ENCODE peak calls at places on chromosome 13, in seven cellular contexts. U is HCT116, V is SK-N-SH, T is K562, E is H1, I is HepG2, J is GM12878. G is an unnamed sample.

GRCh38 chr13:28744091-28744536 is 25.3 kb upstream of the SLC46A3 start:
- DNase-seq in T (no peak), J (no peak), I (no peak), U (no peak), V (no peak), E (peak), G (no peak)

GRCh38 chr13:91397595-91397994 is 826 bp upstream of the GPC5 start:
- DNase-seq in T (no peak), E (no peak), U (no peak), J (no peak), V (no peak), I (no peak), G (no peak)

GRCh38 chr13:100196380-100196779 is 107.5 kb downstream of the PCCA start:
- DNase-seq in U (no peak), E (no peak), J (no peak), I (no peak), V (no peak), T (no peak), G (no peak)

GRCh38 chr13:22077205-22077683 is 406.4 kb downstream of the FGF9 start:
- DNase-seq in I (no peak), U (no peak), E (no peak), J (no peak), V (no peak), T (no peak), G (no peak)

GRCh38 chr13:99280166-99280565 is 22.0 kb upstream of the GPR18 start:
- DNase-seq in J (no peak), I (no peak), T (no peak), U (no peak), V (no peak), E (no peak), G (no peak)

GRCh38 chr13:31987535-31988170 is 43.9 kb upstream of the FRY start:
- DNase-seq in I (no peak), T (no peak), V (no peak), E (no peak), J (no peak), U (no peak), G (no peak)

GRCh38 chr13:113364371-113364932 is 522 bp upstream of the GRTP1 start:
- DNase-seq in T (no peak), V (no peak), J (no peak), U (no peak), E (no peak), I (no peak), G (no peak)

GRCh38 chr13:90068658-90069057 is 1278.8 kb upstream of the MIR17HG start:
- DNase-seq in I (no peak), E (no peak), J (no peak), V (no peak), U (no peak), T (no peak), G (no peak)

GRCh38 chr13:76884167-76884566 is 2.0 kb downstream of the KCTD12 start:
- DNase-seq in U (no peak), J (no peak), E (no peak), I (no peak), T (no peak), V (no peak), G (no peak)

GRCh38 chr13:32175307-32175706 is 139.9 kb downstream of the ZAR1L start:
- DNase-seq in E (no peak), I (no peak), J (no peak), U (no peak), T (peak), V (no peak), G (no peak)

GRCh38 chr13:31427151-31427867 is 227.5 kb downstream of the B3GLCT start:
- DNase-seq in T (no peak), U (no peak), V (no peak), E (no peak), I (no peak), J (no peak), G (no peak)

GRCh38 chr13:95367309-95367843 is 66.1 kb upstream of the ABCC4 start:
- DNase-seq in V (peak), J (no peak), T (no peak), I (no peak), U (no peak), E (no peak), G (no peak)

GRCh38 chr13:30341815-30342570 is 34.6 kb upstream of the KATNAL1 start:
- DNase-seq in U (peak), E (no peak), T (no peak), V (peak), I (no peak), J (no peak), G (no peak)

DNA sequence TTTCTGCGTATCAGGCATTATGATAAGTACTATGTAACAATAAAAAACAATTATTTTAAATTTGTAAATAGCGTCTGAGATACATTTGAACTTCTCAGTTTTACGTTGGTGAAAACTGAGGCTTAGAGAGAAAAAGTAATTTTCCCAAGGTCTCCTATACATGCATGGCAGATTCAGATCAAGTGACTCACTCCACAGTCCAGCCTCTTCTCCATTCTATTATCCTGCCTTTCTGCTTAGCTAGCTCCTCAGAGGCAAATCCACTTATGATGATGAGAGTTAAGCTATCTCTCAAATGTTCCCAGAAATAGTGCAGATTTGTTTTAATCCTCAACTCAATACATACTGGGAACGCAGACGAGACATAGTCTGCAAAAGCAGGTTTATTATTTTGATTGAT is 764.7 kb upstream of the SLITRK5 start:
- DNase-seq in E (no peak), U (no peak), J (no peak), I (no peak), V (no peak), T (no peak), G (no peak)
- TF ChIP-seq SIN3A in E (no peak), U (no peak), J (no peak), I (no peak), V (no peak), T (no peak), G (no peak)

GRCh38 chr13:93225610-93226009 is 997 bp upstream of the GPC6 start:
- DNase-seq in E (no peak), J (no peak), I (no peak), T (no peak), U (no peak), V (no peak), G (no peak)

GRCh38 chr13:93226065-93226622 is 463 bp upstream of the GPC6 start:
- DNase-seq in I (peak), J (no peak), E (no peak), T (no peak), U (no peak), V (peak), G (no peak)

GRCh38 chr13:93227906-93228801 is 1.5 kb downstream of the GPC6 start:
- DNase-seq in T (peak), V (peak), I (peak), J (no peak), E (peak), U (no peak), G (no peak)

GRCh38 chr13:93226623-93227279 is at the start of gene GPC6:
- DNase-seq in U (no peak), V (peak), E (no peak), T (no peak), J (no peak), I (peak), G (no peak)

GRCh38 chr13:93227280-93227905 is 786 bp downstream of the GPC6 start:
- DNase-seq in U (no peak), J (no peak), T (no peak), V (peak), I (peak), E (peak), G (no peak)
- H3K4me3 ChIP-seq in U (no peak), J (no peak), T (peak), V (peak), I (peak), E (peak), G (peak)

DNA sequence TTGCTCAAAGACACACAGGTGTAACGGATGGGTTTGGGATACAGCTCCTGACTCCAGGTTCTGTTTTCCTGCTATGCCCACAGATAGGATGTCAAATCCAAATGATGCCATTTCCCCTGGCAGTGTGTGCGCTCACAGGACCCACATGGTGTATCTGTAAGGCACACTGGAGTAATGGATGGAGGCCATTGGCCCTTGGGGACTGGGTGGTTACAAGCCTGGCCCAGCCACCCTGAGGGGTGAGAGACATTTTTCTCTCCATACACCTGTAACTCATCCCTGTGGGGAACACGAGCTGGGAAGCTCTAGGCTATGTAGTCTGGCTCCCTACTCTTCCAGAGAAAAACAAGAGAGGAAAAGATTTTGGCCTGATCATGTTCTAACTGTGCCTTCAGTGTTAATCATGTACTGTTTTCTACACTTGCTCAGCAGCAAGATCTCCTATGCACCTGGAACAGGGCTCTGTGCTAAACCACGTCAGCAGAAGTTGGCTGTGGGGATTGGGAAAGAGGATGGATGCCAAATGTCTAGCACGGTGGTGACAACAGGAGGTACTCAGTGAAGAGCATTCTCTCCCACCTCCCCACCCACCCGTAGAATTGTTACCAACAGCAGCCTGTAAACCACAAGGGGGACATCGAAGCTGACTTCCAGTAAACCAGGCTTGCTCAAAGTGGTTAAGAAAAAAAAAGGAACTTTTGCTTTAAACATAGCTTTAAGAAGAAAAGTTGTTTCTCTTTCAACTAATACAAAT is 237.0 kb downstream of the LACC1 start:
- DNase-seq in I (no peak), V (no peak), E (peak), J (no peak), U (no peak), T (no peak), G (no peak)
- TF ChIP-seq CTCF in I (no peak), V (no peak), E (peak), J (no peak), U (no peak), T (no peak), G (no peak)

GRCh38 chr13:111202745-111203144 is 87.6 kb downstream of the ARHGEF7 start:
- DNase-seq in J (no peak), U (peak), E (no peak), T (peak), I (no peak), V (peak), G (no peak)

GRCh38 chr13:111203742-111204386 is 88.8 kb downstream of the ARHGEF7 start:
- DNase-seq in V (no peak), I (no peak), U (no peak), E (no peak), J (no peak), T (no peak), G (no peak)

GRCh38 chr13:111206148-111206547 is 91.0 kb downstream of the ARHGEF7 start:
- DNase-seq in E (no peak), U (no peak), V (no peak), I (no peak), J (no peak), T (no peak), G (no peak)

GRCh38 chr13:111202149-111202548 is 87.0 kb downstream of the ARHGEF7 start:
- DNase-seq in V (no peak), I (no peak), U (no peak), J (no peak), T (no peak), E (no peak), G (no peak)

DNA sequence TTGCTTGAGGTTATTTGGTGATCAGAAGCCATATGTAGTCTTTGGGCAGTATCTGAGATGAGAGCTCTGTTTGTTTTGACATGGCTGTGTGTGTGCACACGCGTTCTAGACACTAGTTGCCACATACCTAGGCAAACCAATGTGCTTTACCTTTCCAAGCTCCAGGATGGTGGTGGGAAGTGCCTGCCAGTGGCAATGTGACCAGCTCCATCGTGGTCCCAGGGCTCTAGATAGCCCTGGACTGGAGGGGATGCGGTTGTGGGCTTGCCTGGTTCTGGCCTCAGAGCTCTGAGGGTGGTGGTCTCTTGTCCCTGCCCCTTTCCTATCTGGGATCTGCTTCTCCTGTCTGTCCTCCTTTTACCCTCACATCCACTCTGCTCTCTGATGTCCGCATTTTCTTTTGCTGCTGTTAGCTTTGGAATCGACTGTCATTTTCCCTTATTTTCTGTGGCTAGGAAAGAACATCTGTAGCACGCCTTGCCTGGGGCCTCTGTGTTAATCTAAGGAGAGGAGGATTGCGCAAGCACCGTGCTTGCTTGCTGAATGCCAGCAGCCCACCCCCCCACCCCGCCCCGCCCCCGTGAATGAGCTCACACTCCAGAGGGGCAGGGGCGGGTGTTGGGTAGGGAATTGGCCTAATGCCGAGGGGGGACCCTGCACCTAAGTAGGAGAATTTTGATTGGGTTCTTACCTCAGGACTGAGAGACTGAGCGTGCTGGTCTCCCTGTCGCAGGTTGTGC is 89.5 kb downstream of the ARHGEF7 start:
- DNase-seq in J (no peak), V (peak), I (peak), E (peak), T (no peak), U (no peak), G (no peak)
- TF ChIP-seq SIN3A in J (no peak), V (no peak), I (no peak), E (no peak), T (no peak), U (no peak), G (no peak)

GRCh38 chr13:36294061-36294460 is 3.6 kb downstream of the CCDC169 start:
- DNase-seq in U (no peak), J (no peak), I (no peak), T (no peak), E (no peak), V (no peak), G (no peak)

GRCh38 chr13:36297600-36298338 is at the start of gene CCDC169:
- DNase-seq in I (peak), T (peak), J (no peak), E (peak), V (peak), U (no peak), G (no peak)

GRCh38 chr13:36297259-36297599 is 385 bp downstream of the CCDC169 start:
- DNase-seq in E (no peak), U (no peak), I (no peak), V (no peak), T (no peak), J (no peak), G (no peak)

GRCh38 chr13:36302289-36302688 is 4.7 kb upstream of the CCDC169 start:
- DNase-seq in T (no peak), E (no peak), V (no peak), J (no peak), U (no peak), I (no peak), G (no peak)

DNA sequence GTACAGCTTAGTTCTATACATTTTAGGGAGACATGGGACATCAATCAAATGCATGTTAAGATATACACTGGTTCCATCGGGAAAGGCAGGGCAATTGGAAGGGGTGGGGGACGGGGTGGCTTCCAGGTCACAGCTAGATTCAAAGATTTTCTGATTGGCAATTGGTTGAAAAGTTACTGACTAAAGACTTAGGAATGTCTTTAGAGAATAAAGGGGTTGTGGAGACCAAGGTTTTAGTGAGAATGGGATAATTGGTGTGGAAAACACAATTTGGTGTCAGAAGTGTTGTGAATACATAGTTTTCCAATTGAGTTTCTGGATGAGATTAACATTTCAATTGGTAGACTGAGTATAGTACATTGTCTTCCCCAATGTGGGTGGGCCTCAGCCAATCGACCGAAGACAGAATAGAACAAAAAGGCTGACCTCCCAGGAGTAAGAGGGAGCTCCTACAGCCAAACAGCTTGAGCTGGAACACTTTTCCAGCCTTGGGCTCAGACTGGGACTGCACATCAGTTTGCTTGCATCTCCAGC is 988 bp upstream of the CCDC169 start:
- DNase-seq in E (peak), J (no peak), T (no peak), I (no peak), V (no peak), U (no peak), G (no peak)
- H3K4me3 ChIP-seq in E (peak), J (no peak), T (peak), I (no peak), V (peak), U (no peak), G (peak)

GRCh38 chr13:45812599-45813372 is 38.8 kb downstream of the SIAH3 start:
- DNase-seq in V (no peak), E (no peak), U (no peak), J (no peak), I (no peak), T (no peak), G (no peak)

GRCh38 chr13:45809810-45810394 is 41.7 kb downstream of the SIAH3 start:
- DNase-seq in V (no peak), T (no peak), I (no peak), E (no peak), J (no peak), U (no peak), G (no peak)

GRCh38 chr13:45811891-45812583 is 39.5 kb downstream of the SIAH3 start:
- DNase-seq in T (no peak), V (no peak), E (no peak), U (no peak), J (no peak), I (no peak), G (no peak)

DNA sequence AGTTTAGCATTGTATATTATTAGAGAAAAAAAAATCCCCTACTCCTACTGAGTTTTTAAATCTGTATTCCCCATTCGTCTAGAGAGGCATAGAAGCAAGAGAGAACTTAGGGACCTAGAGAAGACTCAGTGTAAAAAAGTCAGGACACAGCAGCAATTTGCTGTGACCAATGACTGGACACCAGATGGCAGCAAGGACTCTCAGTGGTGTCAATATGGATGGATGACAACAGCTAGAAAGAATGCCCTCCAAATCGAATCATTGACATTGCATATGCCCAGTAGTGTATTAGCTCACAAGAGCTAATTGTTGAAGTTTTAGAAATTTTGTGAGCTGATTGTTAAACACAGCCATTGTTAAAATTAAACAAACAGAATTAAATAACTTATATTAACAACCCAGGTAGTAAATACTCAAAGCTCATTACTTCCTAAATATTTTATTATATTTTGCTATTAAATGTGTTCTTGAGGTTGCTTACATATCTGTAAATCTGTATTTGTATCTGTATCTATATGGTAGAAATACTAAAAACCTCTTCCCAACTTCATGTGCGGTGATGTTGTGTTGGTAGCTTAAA is 43.9 kb downstream of the SIAH3 start:
- DNase-seq in J (peak), I (peak), V (peak), T (peak), E (no peak), U (peak), G (peak)
- TF ChIP-seq CTCF in J (peak), I (peak), V (peak), T (peak), E (peak), U (peak), G (peak)

GRCh38 chr13:42054798-42055499 is 6.5 kb downstream of the DGKH start:
- DNase-seq in J (no peak), V (no peak), I (no peak), U (no peak), T (no peak), E (no peak), G (no peak)
- TF ChIP-seq SIN3A in J (no peak), V (no peak), I (no peak), U (no peak), T (no peak), E (no peak), G (no peak)